ENCODE peak calls at places on chromosome 14, in five cellular contexts. C, R, W, E and P are unnamed samples.

GRCh38 chr14:74866708-74867389 is 9.1 kb downstream of the PROX2 start:
- DNase-seq in E (no peak), C (no peak), W (no peak), R (no peak), P (no peak)

GRCh38 chr14:51780006-51780692 is 80.3 kb upstream of the GNG2 start:
- DNase-seq in R (peak), C (peak), E (no peak), W (peak), P (peak)

GRCh38 chr14:29710015-29710414 is 217.6 kb downstream of the PRKD1 start:
- DNase-seq in R (peak), E (no peak), W (no peak), C (no peak), P (no peak)

GRCh38 chr14:77590845-77591506 is 25.5 kb downstream of the SPTLC2 start:
- DNase-seq in W (no peak), E (no peak), C (no peak), R (no peak), P (no peak)

GRCh38 chr14:63666326-63666725 is 24.7 kb upstream of the WDR89 start:
- DNase-seq in E (no peak), C (no peak), R (no peak), W (no peak), P (no peak)

GRCh38 chr14:80973918-80974317 is 18.5 kb downstream of the TSHR start:
- DNase-seq in E (peak), C (no peak), W (no peak), R (peak), P (no peak)

GRCh38 chr14:88179725-88180124 is 143.3 kb downstream of the KCNK10 start:
- DNase-seq in C (no peak), E (no peak), R (no peak), W (no peak), P (no peak)

GRCh38 chr14:22251090-22251489 is 337.9 kb downstream of the DAD1 start:
- DNase-seq in E (no peak), R (no peak), W (no peak), C (no peak), P (no peak)

GRCh38 chr14:23727566-23728335 is 91.6 kb downstream of the DHRS2 start:
- DNase-seq in C (no peak), W (peak), E (peak), R (peak), P (peak)

GRCh38 chr14:76776306-76777251 is 15.3 kb downstream of the VASH1 start:
- DNase-seq in E (no peak), C (no peak), R (no peak), W (no peak), P (no peak)

GRCh38 chr14:69141550-69141949 is 11.4 kb downstream of the DCAF5 start:
- DNase-seq in W (no peak), E (no peak), C (no peak), R (no peak), P (no peak)

GRCh38 chr14:50023671-50024490 is 92.5 kb downstream of the VCPKMT start:
- DNase-seq in E (no peak), W (no peak), R (peak), C (no peak), P (no peak)

GRCh38 chr14:56731187-56731586 is 79.1 kb downstream of the OTX2 start:
- DNase-seq in W (no peak), E (no peak), R (no peak), C (no peak), P (no peak)

GRCh38 chr14:91722386-91722785 is 9.5 kb downstream of the CATSPERB start:
- DNase-seq in R (peak), W (no peak), E (no peak), C (no peak), P (no peak)

GRCh38 chr14:80055912-80056801 is 155.1 kb downstream of the DIO2 start:
- DNase-seq in R (peak), C (no peak), E (no peak), W (peak), P (peak)

GRCh38 chr14:37469650-37470049 is 125.4 kb downstream of the FOXA1 start:
- DNase-seq in R (no peak), C (no peak), W (no peak), E (no peak), P (no peak)

GRCh38 chr14:37466623-37467088 is 128.4 kb downstream of the FOXA1 start:
- DNase-seq in E (peak), C (no peak), W (no peak), R (no peak), P (no peak)

GRCh38 chr14:37464192-37464858 is 130.7 kb downstream of the FOXA1 start:
- DNase-seq in W (no peak), E (no peak), R (no peak), C (no peak), P (no peak)

GRCh38 chr14:37470251-37470650 is 124.8 kb downstream of the FOXA1 start:
- DNase-seq in C (no peak), W (no peak), E (no peak), R (no peak), P (no peak)

GRCh38 chr14:37466003-37466622 is 128.9 kb downstream of the FOXA1 start:
- DNase-seq in C (no peak), R (no peak), W (no peak), E (no peak), P (no peak)
- TF ChIP-seq CTCF in C (no peak), R (no peak), W (no peak), E (no peak), P (no peak)

DNA sequence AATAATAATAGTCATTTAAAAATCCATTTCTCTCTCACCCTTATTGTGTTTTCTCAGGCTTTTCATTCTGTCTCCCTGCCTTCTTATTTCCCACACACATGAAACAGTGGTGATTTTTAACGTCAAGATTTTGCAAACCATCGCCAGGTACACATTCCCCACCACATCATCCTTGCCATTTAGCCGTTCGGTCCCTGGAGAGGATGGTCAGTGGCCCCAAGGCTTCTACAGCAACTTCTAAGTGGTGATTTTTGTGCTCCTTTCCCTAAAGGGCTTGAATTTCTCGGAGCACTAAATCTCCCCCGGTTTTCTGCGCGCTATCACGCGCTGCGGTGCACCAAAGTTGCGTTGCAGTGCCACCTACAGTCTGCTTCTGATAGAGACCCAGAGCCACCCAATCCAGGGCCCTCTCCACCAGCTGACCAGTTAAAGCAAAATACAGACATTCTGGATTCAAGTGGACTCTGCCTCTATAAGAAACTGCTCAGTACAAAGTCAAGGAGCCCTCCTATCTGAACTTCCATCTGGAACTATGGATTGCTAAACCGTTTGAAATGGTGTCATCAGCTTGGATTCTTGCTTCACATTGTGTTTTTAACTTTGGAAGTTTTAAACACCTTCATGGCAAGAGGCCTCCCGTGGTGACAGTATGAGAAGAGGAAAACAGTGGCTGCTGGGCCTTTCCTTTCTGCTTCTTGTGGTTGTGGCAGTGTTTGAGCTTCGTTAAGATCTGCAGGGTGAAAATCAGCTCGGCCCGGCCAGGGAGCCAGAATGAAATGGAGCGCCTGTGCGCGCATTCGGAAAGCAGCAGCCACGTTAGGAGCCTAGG is 234.0 kb downstream of the SPTSSA start:
- DNase-seq in W (peak), R (peak), E (no peak), C (peak), P (peak)
- TF ChIP-seq CTCF in W (peak), R (peak), E (peak), C (peak), P (peak)

GRCh38 chr14:104285483-104285790 is 147.1 kb downstream of the KIF26A start:
- DNase-seq in R (no peak), W (no peak), E (no peak), C (no peak), P (no peak)

GRCh38 chr14:104287301-104288009 is 149.1 kb downstream of the KIF26A start:
- DNase-seq in E (no peak), R (no peak), C (no peak), W (no peak), P (no peak)

GRCh38 chr14:104286496-104286895 is 148.1 kb downstream of the KIF26A start:
- DNase-seq in R (no peak), W (no peak), C (no peak), E (no peak), P (no peak)

GRCh38 chr14:104284636-104285482 is 146.5 kb downstream of the KIF26A start:
- DNase-seq in C (no peak), E (no peak), W (no peak), R (no peak), P (no peak)

GRCh38 chr14:104286086-104286485 is 147.7 kb downstream of the KIF26A start:
- DNase-seq in R (no peak), W (no peak), E (no peak), C (no peak), P (no peak)
- TF ChIP-seq CTCF in R (no peak), W (no peak), E (no peak), C (no peak), P (no peak)

DNA sequence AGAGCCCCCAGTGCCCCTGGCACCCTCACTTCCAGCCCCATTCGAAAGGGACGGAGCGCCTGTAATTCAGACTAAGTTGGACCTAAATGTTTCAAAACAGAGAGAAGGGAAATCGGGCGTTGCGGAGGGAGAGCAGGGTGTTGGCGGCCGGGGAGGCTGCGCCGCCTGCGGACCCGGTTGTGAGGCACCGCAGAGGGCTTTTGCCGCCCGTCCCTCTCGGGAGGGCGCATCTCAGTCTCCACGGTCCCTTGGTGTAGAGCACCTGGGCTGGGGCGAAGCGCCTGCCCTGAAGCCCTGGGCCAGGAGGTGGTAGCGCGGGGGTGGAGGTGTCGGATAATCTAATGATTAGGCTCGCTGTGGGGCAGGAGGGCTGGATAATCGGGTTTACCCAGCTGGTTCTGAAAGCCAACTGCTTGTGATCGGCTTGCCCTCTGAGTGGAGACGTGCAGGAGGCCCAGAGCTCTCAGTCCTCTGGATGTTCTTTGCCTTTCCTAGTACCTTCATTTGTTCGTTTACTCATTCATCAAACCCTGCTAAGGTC is 884 bp downstream of the DAAM1 start:
- DNase-seq in W (peak), C (peak), R (no peak), E (no peak), P (peak)
- TF ChIP-seq CTCF in W (no peak), C (no peak), R (peak), E (no peak), P (no peak)

DNA sequence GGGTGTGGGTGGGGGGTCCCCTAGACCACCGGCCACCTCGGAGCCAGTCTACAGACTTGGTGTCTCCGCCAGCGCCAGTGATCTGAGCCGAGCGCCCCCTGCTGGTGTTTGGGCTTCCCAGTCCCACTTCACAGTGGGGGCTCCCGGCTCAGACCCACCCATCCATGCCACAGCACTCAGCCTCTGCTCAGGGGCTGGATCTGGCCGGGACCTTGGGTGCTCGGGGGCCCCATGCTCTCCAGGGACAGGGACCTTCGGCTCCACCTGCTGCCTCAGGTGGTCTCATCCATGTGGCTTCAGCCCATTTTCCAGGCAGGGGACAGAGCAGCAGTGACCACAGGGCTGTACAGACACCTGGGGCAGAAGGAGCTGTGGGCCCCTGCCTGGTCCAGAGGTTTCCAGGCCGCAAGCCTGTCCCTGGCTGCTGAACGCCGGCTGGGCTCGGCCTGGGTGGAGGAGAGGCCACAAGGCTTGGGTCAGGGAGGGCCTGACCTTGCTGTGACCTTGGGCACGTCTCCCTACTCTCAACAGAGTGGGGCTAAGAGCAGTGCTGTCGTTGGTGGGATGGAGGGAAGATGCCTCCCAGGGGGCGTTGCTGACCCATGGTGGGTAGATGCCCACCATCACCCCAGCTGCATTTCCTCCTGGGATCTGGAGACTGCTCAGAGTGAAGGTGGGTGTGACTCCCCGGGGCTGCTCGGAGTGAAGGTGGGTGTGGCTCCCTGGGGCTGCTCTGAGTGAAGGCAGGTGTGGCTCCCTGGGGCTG is 86.3 kb downstream of the KIF26A start:
- DNase-seq in R (no peak), C (peak), E (no peak), W (peak), P (peak)
- TF ChIP-seq CTCF in R (peak), C (peak), E (peak), W (peak), P (peak)

GRCh38 chr14:36021926-36022325 is 154.6 kb downstream of the PTCSC3 start:
- DNase-seq in W (no peak), C (no peak), R (no peak), E (no peak), P (no peak)
- TF ChIP-seq CTCF in W (no peak), C (no peak), R (no peak), E (no peak), P (no peak)